ENCODE peak calls at places on chromosomes 13 and 19, in five cellular contexts. One of them, this sample, is unnamed.

GRCh38 chr13:93146584-93147292 is 79.9 kb upstream of the GPC6 start:
- DNase-seq in HT-29: no peak
- DNase-seq in activated T-cell treated with anti-CD3 and anti-CD28 coated beads, Interleukin-2, amount 50 U/mL, for 1 hour: no peak
- DNase-seq in stimulated activated CD4-positive, alpha-beta T cell treated with anti-CD3 and anti-CD28 coated beads, Interleukin-4, amount 100 ng/mL, for 24 hours: no peak
- DNase-seq in stimulated activated CD8-positive, alpha-beta memory T cell treated with anti-CD3 and anti-CD28 coated beads, Interleukin-15, amount 100 ng/mL, for 24 hours: no peak
- DNase-seq in this sample: no peak

GRCh38 chr19:13001502-13002388 is 6.5 kb downstream of the NFIX start:
- DNase-seq in HT-29: no peak
- DNase-seq in activated T-cell treated with anti-CD3 and anti-CD28 coated beads, Interleukin-2, amount 50 U/mL, for 1 hour: no peak
- DNase-seq in stimulated activated CD4-positive, alpha-beta T cell treated with anti-CD3 and anti-CD28 coated beads, Interleukin-4, amount 100 ng/mL, for 24 hours: no peak
- DNase-seq in stimulated activated CD8-positive, alpha-beta memory T cell treated with anti-CD3 and anti-CD28 coated beads, Interleukin-15, amount 100 ng/mL, for 24 hours: no peak
- DNase-seq in this sample: no peak

GRCh38 chr19:41323430-41324125 is 13.6 kb downstream of the CCDC97 start:
- DNase-seq in HT-29: no peak
- DNase-seq in activated T-cell treated with anti-CD3 and anti-CD28 coated beads, Interleukin-2, amount 50 U/mL, for 1 hour: peak
- DNase-seq in stimulated activated CD4-positive, alpha-beta T cell treated with anti-CD3 and anti-CD28 coated beads, Interleukin-4, amount 100 ng/mL, for 24 hours: no peak
- DNase-seq in stimulated activated CD8-positive, alpha-beta memory T cell treated with anti-CD3 and anti-CD28 coated beads, Interleukin-15, amount 100 ng/mL, for 24 hours: no peak
- DNase-seq in this sample: no peak

GRCh38 chr13:51277943-51278342 is 55.7 kb downstream of the FAM124A start:
- DNase-seq in HT-29: no peak
- DNase-seq in activated T-cell treated with anti-CD3 and anti-CD28 coated beads, Interleukin-2, amount 50 U/mL, for 1 hour: no peak
- DNase-seq in stimulated activated CD4-positive, alpha-beta T cell treated with anti-CD3 and anti-CD28 coated beads, Interleukin-4, amount 100 ng/mL, for 24 hours: no peak
- DNase-seq in stimulated activated CD8-positive, alpha-beta memory T cell treated with anti-CD3 and anti-CD28 coated beads, Interleukin-15, amount 100 ng/mL, for 24 hours: no peak
- DNase-seq in this sample: no peak

GRCh38 chr13:86355301-86355700 is 556.1 kb upstream of the SLITRK6 start:
- DNase-seq in HT-29: no peak
- DNase-seq in activated T-cell treated with anti-CD3 and anti-CD28 coated beads, Interleukin-2, amount 50 U/mL, for 1 hour: no peak
- DNase-seq in stimulated activated CD4-positive, alpha-beta T cell treated with anti-CD3 and anti-CD28 coated beads, Interleukin-4, amount 100 ng/mL, for 24 hours: no peak
- DNase-seq in stimulated activated CD8-positive, alpha-beta memory T cell treated with anti-CD3 and anti-CD28 coated beads, Interleukin-15, amount 100 ng/mL, for 24 hours: no peak
- DNase-seq in this sample: no peak

GRCh38 chr13:41533676-41534075 is 76.3 kb downstream of the RGCC start:
- DNase-seq in HT-29: no peak
- DNase-seq in activated T-cell treated with anti-CD3 and anti-CD28 coated beads, Interleukin-2, amount 50 U/mL, for 1 hour: no peak
- DNase-seq in stimulated activated CD4-positive, alpha-beta T cell treated with anti-CD3 and anti-CD28 coated beads, Interleukin-4, amount 100 ng/mL, for 24 hours: no peak
- DNase-seq in stimulated activated CD8-positive, alpha-beta memory T cell treated with anti-CD3 and anti-CD28 coated beads, Interleukin-15, amount 100 ng/mL, for 24 hours: no peak
- DNase-seq in this sample: no peak

GRCh38 chr19:2974342-2974932 is 2.9 kb upstream of the TLE6 start:
- DNase-seq in HT-29: no peak
- DNase-seq in activated T-cell treated with anti-CD3 and anti-CD28 coated beads, Interleukin-2, amount 50 U/mL, for 1 hour: no peak
- DNase-seq in stimulated activated CD4-positive, alpha-beta T cell treated with anti-CD3 and anti-CD28 coated beads, Interleukin-4, amount 100 ng/mL, for 24 hours: no peak
- DNase-seq in stimulated activated CD8-positive, alpha-beta memory T cell treated with anti-CD3 and anti-CD28 coated beads, Interleukin-15, amount 100 ng/mL, for 24 hours: no peak
- DNase-seq in this sample: no peak

GRCh38 chr13:48334534-48335127 is 31.1 kb downstream of the RB1 start:
- DNase-seq in HT-29: peak
- DNase-seq in activated T-cell treated with anti-CD3 and anti-CD28 coated beads, Interleukin-2, amount 50 U/mL, for 1 hour: no peak
- DNase-seq in stimulated activated CD4-positive, alpha-beta T cell treated with anti-CD3 and anti-CD28 coated beads, Interleukin-4, amount 100 ng/mL, for 24 hours: no peak
- DNase-seq in stimulated activated CD8-positive, alpha-beta memory T cell treated with anti-CD3 and anti-CD28 coated beads, Interleukin-15, amount 100 ng/mL, for 24 hours: no peak
- DNase-seq in this sample: no peak

GRCh38 chr13:109959903-109960302 is 173.5 kb upstream of the IRS2 start:
- DNase-seq in HT-29: no peak
- DNase-seq in activated T-cell treated with anti-CD3 and anti-CD28 coated beads, Interleukin-2, amount 50 U/mL, for 1 hour: no peak
- DNase-seq in stimulated activated CD4-positive, alpha-beta T cell treated with anti-CD3 and anti-CD28 coated beads, Interleukin-4, amount 100 ng/mL, for 24 hours: no peak
- DNase-seq in stimulated activated CD8-positive, alpha-beta memory T cell treated with anti-CD3 and anti-CD28 coated beads, Interleukin-15, amount 100 ng/mL, for 24 hours: no peak
- DNase-seq in this sample: no peak

GRCh38 chr19:12723383-12723642 is 419 bp downstream of the TNPO2 start:
- DNase-seq in HT-29: no peak
- DNase-seq in activated T-cell treated with anti-CD3 and anti-CD28 coated beads, Interleukin-2, amount 50 U/mL, for 1 hour: no peak
- DNase-seq in stimulated activated CD4-positive, alpha-beta T cell treated with anti-CD3 and anti-CD28 coated beads, Interleukin-4, amount 100 ng/mL, for 24 hours: peak
- DNase-seq in stimulated activated CD8-positive, alpha-beta memory T cell treated with anti-CD3 and anti-CD28 coated beads, Interleukin-15, amount 100 ng/mL, for 24 hours: no peak
- DNase-seq in this sample: no peak

GRCh38 chr19:17671906-17672305 is 16.2 kb downstream of the UNC13A start:
- DNase-seq in HT-29: peak
- DNase-seq in activated T-cell treated with anti-CD3 and anti-CD28 coated beads, Interleukin-2, amount 50 U/mL, for 1 hour: no peak
- DNase-seq in stimulated activated CD4-positive, alpha-beta T cell treated with anti-CD3 and anti-CD28 coated beads, Interleukin-4, amount 100 ng/mL, for 24 hours: peak
- DNase-seq in stimulated activated CD8-positive, alpha-beta memory T cell treated with anti-CD3 and anti-CD28 coated beads, Interleukin-15, amount 100 ng/mL, for 24 hours: no peak
- DNase-seq in this sample: no peak

GRCh38 chr13:75445717-75446529 is 36.0 kb downstream of the TBC1D4 start:
- DNase-seq in HT-29: no peak
- DNase-seq in activated T-cell treated with anti-CD3 and anti-CD28 coated beads, Interleukin-2, amount 50 U/mL, for 1 hour: no peak
- DNase-seq in stimulated activated CD4-positive, alpha-beta T cell treated with anti-CD3 and anti-CD28 coated beads, Interleukin-4, amount 100 ng/mL, for 24 hours: no peak
- DNase-seq in stimulated activated CD8-positive, alpha-beta memory T cell treated with anti-CD3 and anti-CD28 coated beads, Interleukin-15, amount 100 ng/mL, for 24 hours: no peak
- DNase-seq in this sample: no peak

GRCh38 chr13:98571955-98572662 is 4.8 kb downstream of the STK24 start:
- DNase-seq in HT-29: peak
- DNase-seq in activated T-cell treated with anti-CD3 and anti-CD28 coated beads, Interleukin-2, amount 50 U/mL, for 1 hour: no peak
- DNase-seq in stimulated activated CD4-positive, alpha-beta T cell treated with anti-CD3 and anti-CD28 coated beads, Interleukin-4, amount 100 ng/mL, for 24 hours: peak
- DNase-seq in stimulated activated CD8-positive, alpha-beta memory T cell treated with anti-CD3 and anti-CD28 coated beads, Interleukin-15, amount 100 ng/mL, for 24 hours: no peak
- DNase-seq in this sample: peak

GRCh38 chr13:112819816-112820215 is 130.0 kb downstream of the ATP11A start:
- DNase-seq in HT-29: no peak
- DNase-seq in activated T-cell treated with anti-CD3 and anti-CD28 coated beads, Interleukin-2, amount 50 U/mL, for 1 hour: no peak
- DNase-seq in stimulated activated CD4-positive, alpha-beta T cell treated with anti-CD3 and anti-CD28 coated beads, Interleukin-4, amount 100 ng/mL, for 24 hours: no peak
- DNase-seq in stimulated activated CD8-positive, alpha-beta memory T cell treated with anti-CD3 and anti-CD28 coated beads, Interleukin-15, amount 100 ng/mL, for 24 hours: no peak
- DNase-seq in this sample: no peak

GRCh38 chr19:49590971-49591730 is at the start of gene PRR12:
- DNase-seq in HT-29: peak
- DNase-seq in activated T-cell treated with anti-CD3 and anti-CD28 coated beads, Interleukin-2, amount 50 U/mL, for 1 hour: peak
- DNase-seq in stimulated activated CD4-positive, alpha-beta T cell treated with anti-CD3 and anti-CD28 coated beads, Interleukin-4, amount 100 ng/mL, for 24 hours: peak
- DNase-seq in stimulated activated CD8-positive, alpha-beta memory T cell treated with anti-CD3 and anti-CD28 coated beads, Interleukin-15, amount 100 ng/mL, for 24 hours: peak
- DNase-seq in this sample: peak

GRCh38 chr19:55626350-55626749 is 2.0 kb upstream of the ZNF784 start:
- DNase-seq in HT-29: no peak
- DNase-seq in activated T-cell treated with anti-CD3 and anti-CD28 coated beads, Interleukin-2, amount 50 U/mL, for 1 hour: peak
- DNase-seq in stimulated activated CD4-positive, alpha-beta T cell treated with anti-CD3 and anti-CD28 coated beads, Interleukin-4, amount 100 ng/mL, for 24 hours: peak
- DNase-seq in stimulated activated CD8-positive, alpha-beta memory T cell treated with anti-CD3 and anti-CD28 coated beads, Interleukin-15, amount 100 ng/mL, for 24 hours: no peak
- DNase-seq in this sample: peak

GRCh38 chr19:29873801-29874575 is 62.2 kb downstream of the CCNE1 start:
- DNase-seq in HT-29: no peak
- DNase-seq in activated T-cell treated with anti-CD3 and anti-CD28 coated beads, Interleukin-2, amount 50 U/mL, for 1 hour: no peak
- DNase-seq in stimulated activated CD4-positive, alpha-beta T cell treated with anti-CD3 and anti-CD28 coated beads, Interleukin-4, amount 100 ng/mL, for 24 hours: no peak
- DNase-seq in stimulated activated CD8-positive, alpha-beta memory T cell treated with anti-CD3 and anti-CD28 coated beads, Interleukin-15, amount 100 ng/mL, for 24 hours: no peak
- DNase-seq in this sample: peak

GRCh38 chr13:24632382-24633121 is 47.7 kb upstream of the ATP12A start:
- DNase-seq in HT-29: no peak
- DNase-seq in activated T-cell treated with anti-CD3 and anti-CD28 coated beads, Interleukin-2, amount 50 U/mL, for 1 hour: no peak
- DNase-seq in stimulated activated CD4-positive, alpha-beta T cell treated with anti-CD3 and anti-CD28 coated beads, Interleukin-4, amount 100 ng/mL, for 24 hours: no peak
- DNase-seq in stimulated activated CD8-positive, alpha-beta memory T cell treated with anti-CD3 and anti-CD28 coated beads, Interleukin-15, amount 100 ng/mL, for 24 hours: no peak
- DNase-seq in this sample: no peak

GRCh38 chr19:56141416-56141992 is 417 bp downstream of the ZNF444 start:
- DNase-seq in HT-29: peak
- DNase-seq in activated T-cell treated with anti-CD3 and anti-CD28 coated beads, Interleukin-2, amount 50 U/mL, for 1 hour: peak
- DNase-seq in stimulated activated CD4-positive, alpha-beta T cell treated with anti-CD3 and anti-CD28 coated beads, Interleukin-4, amount 100 ng/mL, for 24 hours: peak
- DNase-seq in stimulated activated CD8-positive, alpha-beta memory T cell treated with anti-CD3 and anti-CD28 coated beads, Interleukin-15, amount 100 ng/mL, for 24 hours: no peak
- DNase-seq in this sample: peak

GRCh38 chr13:110841846-110842245 is 73.0 kb downstream of the ANKRD10 start:
- DNase-seq in HT-29: no peak
- DNase-seq in activated T-cell treated with anti-CD3 and anti-CD28 coated beads, Interleukin-2, amount 50 U/mL, for 1 hour: no peak
- DNase-seq in stimulated activated CD4-positive, alpha-beta T cell treated with anti-CD3 and anti-CD28 coated beads, Interleukin-4, amount 100 ng/mL, for 24 hours: no peak
- DNase-seq in stimulated activated CD8-positive, alpha-beta memory T cell treated with anti-CD3 and anti-CD28 coated beads, Interleukin-15, amount 100 ng/mL, for 24 hours: no peak
- DNase-seq in this sample: no peak

GRCh38 chr19:12800873-12801465 is 631 bp downstream of the PRDX2 start:
- DNase-seq in HT-29: no peak
- DNase-seq in activated T-cell treated with anti-CD3 and anti-CD28 coated beads, Interleukin-2, amount 50 U/mL, for 1 hour: peak
- DNase-seq in stimulated activated CD4-positive, alpha-beta T cell treated with anti-CD3 and anti-CD28 coated beads, Interleukin-4, amount 100 ng/mL, for 24 hours: peak
- DNase-seq in stimulated activated CD8-positive, alpha-beta memory T cell treated with anti-CD3 and anti-CD28 coated beads, Interleukin-15, amount 100 ng/mL, for 24 hours: no peak
- DNase-seq in this sample: peak

GRCh38 chr13:114089341-114089740 is 43.1 kb downstream of the RASA3 start:
- DNase-seq in HT-29: no peak
- DNase-seq in activated T-cell treated with anti-CD3 and anti-CD28 coated beads, Interleukin-2, amount 50 U/mL, for 1 hour: peak
- DNase-seq in stimulated activated CD4-positive, alpha-beta T cell treated with anti-CD3 and anti-CD28 coated beads, Interleukin-4, amount 100 ng/mL, for 24 hours: no peak
- DNase-seq in stimulated activated CD8-positive, alpha-beta memory T cell treated with anti-CD3 and anti-CD28 coated beads, Interleukin-15, amount 100 ng/mL, for 24 hours: no peak
- DNase-seq in this sample: peak

GRCh38 chr19:8042900-8043299 is 9.7 kb upstream of the CCL25 start:
- DNase-seq in HT-29: no peak
- DNase-seq in activated T-cell treated with anti-CD3 and anti-CD28 coated beads, Interleukin-2, amount 50 U/mL, for 1 hour: no peak
- DNase-seq in stimulated activated CD4-positive, alpha-beta T cell treated with anti-CD3 and anti-CD28 coated beads, Interleukin-4, amount 100 ng/mL, for 24 hours: no peak
- DNase-seq in stimulated activated CD8-positive, alpha-beta memory T cell treated with anti-CD3 and anti-CD28 coated beads, Interleukin-15, amount 100 ng/mL, for 24 hours: no peak
- DNase-seq in this sample: no peak

GRCh38 chr13:99044764-99045163 is 66.9 kb upstream of the DOCK9 start:
- DNase-seq in HT-29: no peak
- DNase-seq in activated T-cell treated with anti-CD3 and anti-CD28 coated beads, Interleukin-2, amount 50 U/mL, for 1 hour: no peak
- DNase-seq in stimulated activated CD4-positive, alpha-beta T cell treated with anti-CD3 and anti-CD28 coated beads, Interleukin-4, amount 100 ng/mL, for 24 hours: no peak
- DNase-seq in stimulated activated CD8-positive, alpha-beta memory T cell treated with anti-CD3 and anti-CD28 coated beads, Interleukin-15, amount 100 ng/mL, for 24 hours: no peak
- DNase-seq in this sample: no peak

GRCh38 chr13:23985846-23986245 is 88.5 kb upstream of the C1QTNF9B start:
- DNase-seq in HT-29: no peak
- DNase-seq in activated T-cell treated with anti-CD3 and anti-CD28 coated beads, Interleukin-2, amount 50 U/mL, for 1 hour: no peak
- DNase-seq in stimulated activated CD4-positive, alpha-beta T cell treated with anti-CD3 and anti-CD28 coated beads, Interleukin-4, amount 100 ng/mL, for 24 hours: no peak
- DNase-seq in stimulated activated CD8-positive, alpha-beta memory T cell treated with anti-CD3 and anti-CD28 coated beads, Interleukin-15, amount 100 ng/mL, for 24 hours: no peak
- DNase-seq in this sample: no peak

GRCh38 chr19:18440421-18440877 is 2.5 kb upstream of the ISYNA1 start:
- DNase-seq in HT-29: peak
- DNase-seq in activated T-cell treated with anti-CD3 and anti-CD28 coated beads, Interleukin-2, amount 50 U/mL, for 1 hour: peak
- DNase-seq in stimulated activated CD4-positive, alpha-beta T cell treated with anti-CD3 and anti-CD28 coated beads, Interleukin-4, amount 100 ng/mL, for 24 hours: no peak
- DNase-seq in stimulated activated CD8-positive, alpha-beta memory T cell treated with anti-CD3 and anti-CD28 coated beads, Interleukin-15, amount 100 ng/mL, for 24 hours: no peak
- DNase-seq in this sample: no peak

GRCh38 chr13:20702945-20703784 is at the start of gene IL17D:
- DNase-seq in HT-29: peak
- DNase-seq in activated T-cell treated with anti-CD3 and anti-CD28 coated beads, Interleukin-2, amount 50 U/mL, for 1 hour: peak
- DNase-seq in stimulated activated CD4-positive, alpha-beta T cell treated with anti-CD3 and anti-CD28 coated beads, Interleukin-4, amount 100 ng/mL, for 24 hours: peak
- DNase-seq in stimulated activated CD8-positive, alpha-beta memory T cell treated with anti-CD3 and anti-CD28 coated beads, Interleukin-15, amount 100 ng/mL, for 24 hours: no peak
- DNase-seq in this sample: peak

GRCh38 chr13:47437411-47437810 is 540.6 kb upstream of the HTR2A start:
- DNase-seq in HT-29: no peak
- DNase-seq in activated T-cell treated with anti-CD3 and anti-CD28 coated beads, Interleukin-2, amount 50 U/mL, for 1 hour: no peak
- DNase-seq in stimulated activated CD4-positive, alpha-beta T cell treated with anti-CD3 and anti-CD28 coated beads, Interleukin-4, amount 100 ng/mL, for 24 hours: no peak
- DNase-seq in stimulated activated CD8-positive, alpha-beta memory T cell treated with anti-CD3 and anti-CD28 coated beads, Interleukin-15, amount 100 ng/mL, for 24 hours: no peak
- DNase-seq in this sample: no peak

GRCh38 chr13:111908981-111909380 is 158.0 kb upstream of the SOX1 start:
- DNase-seq in HT-29: no peak
- DNase-seq in activated T-cell treated with anti-CD3 and anti-CD28 coated beads, Interleukin-2, amount 50 U/mL, for 1 hour: no peak
- DNase-seq in stimulated activated CD4-positive, alpha-beta T cell treated with anti-CD3 and anti-CD28 coated beads, Interleukin-4, amount 100 ng/mL, for 24 hours: no peak
- DNase-seq in stimulated activated CD8-positive, alpha-beta memory T cell treated with anti-CD3 and anti-CD28 coated beads, Interleukin-15, amount 100 ng/mL, for 24 hours: no peak
- DNase-seq in this sample: no peak

GRCh38 chr13:33904431-33904830 is 86.5 kb downstream of the RFC3 start:
- DNase-seq in HT-29: no peak
- DNase-seq in activated T-cell treated with anti-CD3 and anti-CD28 coated beads, Interleukin-2, amount 50 U/mL, for 1 hour: no peak
- DNase-seq in stimulated activated CD4-positive, alpha-beta T cell treated with anti-CD3 and anti-CD28 coated beads, Interleukin-4, amount 100 ng/mL, for 24 hours: no peak
- DNase-seq in stimulated activated CD8-positive, alpha-beta memory T cell treated with anti-CD3 and anti-CD28 coated beads, Interleukin-15, amount 100 ng/mL, for 24 hours: no peak
- DNase-seq in this sample: no peak

GRCh38 chr19:13212759-13213330 is 62.6 kb downstream of the IER2 start:
- DNase-seq in HT-29: peak
- DNase-seq in activated T-cell treated with anti-CD3 and anti-CD28 coated beads, Interleukin-2, amount 50 U/mL, for 1 hour: peak
- DNase-seq in stimulated activated CD4-positive, alpha-beta T cell treated with anti-CD3 and anti-CD28 coated beads, Interleukin-4, amount 100 ng/mL, for 24 hours: peak
- DNase-seq in stimulated activated CD8-positive, alpha-beta memory T cell treated with anti-CD3 and anti-CD28 coated beads, Interleukin-15, amount 100 ng/mL, for 24 hours: peak
- DNase-seq in this sample: peak

GRCh38 chr19:29785955-29786589 is 25.7 kb upstream of the CCNE1 start:
- DNase-seq in HT-29: no peak
- DNase-seq in activated T-cell treated with anti-CD3 and anti-CD28 coated beads, Interleukin-2, amount 50 U/mL, for 1 hour: no peak
- DNase-seq in stimulated activated CD4-positive, alpha-beta T cell treated with anti-CD3 and anti-CD28 coated beads, Interleukin-4, amount 100 ng/mL, for 24 hours: peak
- DNase-seq in stimulated activated CD8-positive, alpha-beta memory T cell treated with anti-CD3 and anti-CD28 coated beads, Interleukin-15, amount 100 ng/mL, for 24 hours: no peak
- DNase-seq in this sample: no peak

GRCh38 chr13:44969858-44970484 is 19.3 kb downstream of the NUFIP1 start:
- DNase-seq in HT-29: peak
- DNase-seq in activated T-cell treated with anti-CD3 and anti-CD28 coated beads, Interleukin-2, amount 50 U/mL, for 1 hour: no peak
- DNase-seq in stimulated activated CD4-positive, alpha-beta T cell treated with anti-CD3 and anti-CD28 coated beads, Interleukin-4, amount 100 ng/mL, for 24 hours: no peak
- DNase-seq in stimulated activated CD8-positive, alpha-beta memory T cell treated with anti-CD3 and anti-CD28 coated beads, Interleukin-15, amount 100 ng/mL, for 24 hours: no peak
- DNase-seq in this sample: no peak

GRCh38 chr13:113936166-113936565 is 37.7 kb downstream of the C13orf46 start:
- DNase-seq in HT-29: no peak
- DNase-seq in activated T-cell treated with anti-CD3 and anti-CD28 coated beads, Interleukin-2, amount 50 U/mL, for 1 hour: no peak
- DNase-seq in stimulated activated CD4-positive, alpha-beta T cell treated with anti-CD3 and anti-CD28 coated beads, Interleukin-4, amount 100 ng/mL, for 24 hours: no peak
- DNase-seq in stimulated activated CD8-positive, alpha-beta memory T cell treated with anti-CD3 and anti-CD28 coated beads, Interleukin-15, amount 100 ng/mL, for 24 hours: no peak
- DNase-seq in this sample: no peak

GRCh38 chr13:71786815-71787214 is 80.2 kb downstream of the DACH1 start:
- DNase-seq in HT-29: no peak
- DNase-seq in activated T-cell treated with anti-CD3 and anti-CD28 coated beads, Interleukin-2, amount 50 U/mL, for 1 hour: no peak
- DNase-seq in stimulated activated CD4-positive, alpha-beta T cell treated with anti-CD3 and anti-CD28 coated beads, Interleukin-4, amount 100 ng/mL, for 24 hours: no peak
- DNase-seq in stimulated activated CD8-positive, alpha-beta memory T cell treated with anti-CD3 and anti-CD28 coated beads, Interleukin-15, amount 100 ng/mL, for 24 hours: no peak
- DNase-seq in this sample: no peak

GRCh38 chr13:50081106-50081898 is 66.1 kb downstream of the KCNRG start:
- DNase-seq in HT-29: peak
- DNase-seq in activated T-cell treated with anti-CD3 and anti-CD28 coated beads, Interleukin-2, amount 50 U/mL, for 1 hour: peak
- DNase-seq in stimulated activated CD4-positive, alpha-beta T cell treated with anti-CD3 and anti-CD28 coated beads, Interleukin-4, amount 100 ng/mL, for 24 hours: peak
- DNase-seq in stimulated activated CD8-positive, alpha-beta memory T cell treated with anti-CD3 and anti-CD28 coated beads, Interleukin-15, amount 100 ng/mL, for 24 hours: no peak
- DNase-seq in this sample: peak

GRCh38 chr13:54029226-54029625 is 1000.6 kb downstream of the OLFM4 start:
- DNase-seq in HT-29: peak
- DNase-seq in activated T-cell treated with anti-CD3 and anti-CD28 coated beads, Interleukin-2, amount 50 U/mL, for 1 hour: no peak
- DNase-seq in stimulated activated CD4-positive, alpha-beta T cell treated with anti-CD3 and anti-CD28 coated beads, Interleukin-4, amount 100 ng/mL, for 24 hours: no peak
- DNase-seq in stimulated activated CD8-positive, alpha-beta memory T cell treated with anti-CD3 and anti-CD28 coated beads, Interleukin-15, amount 100 ng/mL, for 24 hours: no peak
- DNase-seq in this sample: no peak

GRCh38 chr19:1295169-1296012 is 9.7 kb downstream of the EFNA2 start:
- DNase-seq in HT-29: no peak
- DNase-seq in activated T-cell treated with anti-CD3 and anti-CD28 coated beads, Interleukin-2, amount 50 U/mL, for 1 hour: peak
- DNase-seq in stimulated activated CD4-positive, alpha-beta T cell treated with anti-CD3 and anti-CD28 coated beads, Interleukin-4, amount 100 ng/mL, for 24 hours: peak
- DNase-seq in stimulated activated CD8-positive, alpha-beta memory T cell treated with anti-CD3 and anti-CD28 coated beads, Interleukin-15, amount 100 ng/mL, for 24 hours: no peak
- DNase-seq in this sample: peak

GRCh38 chr19:6246174-6247006 is 33.4 kb downstream of the MLLT1 start:
- DNase-seq in HT-29: no peak
- DNase-seq in activated T-cell treated with anti-CD3 and anti-CD28 coated beads, Interleukin-2, amount 50 U/mL, for 1 hour: no peak
- DNase-seq in stimulated activated CD4-positive, alpha-beta T cell treated with anti-CD3 and anti-CD28 coated beads, Interleukin-4, amount 100 ng/mL, for 24 hours: no peak
- DNase-seq in stimulated activated CD8-positive, alpha-beta memory T cell treated with anti-CD3 and anti-CD28 coated beads, Interleukin-15, amount 100 ng/mL, for 24 hours: no peak
- DNase-seq in this sample: no peak

This sample was measured in activated effector memory CD4-positive, alpha-beta T cell treated with anti-CD3 and anti-CD28 coated beads, Interleukin-2, amount 50 U/mL, for 16 hours.